ENCODE peak calls at places on chromosomes 13 and 19, in ten cellular contexts. One of them, this sample, is unnamed.

GRCh38 chr13:74406439-74406838 is 272.2 kb upstream of the KLF12 start:
- DNase-seq in hepatocyte: no peak
- DNase-seq in adrenal gland: no peak
- DNase-seq in GDM1: no peak
- DNase-seq in lower leg skin: no peak
- DNase-seq in activated CD8-positive, alpha-beta T cell treated with anti-CD3 and anti-CD28 coated beads, Interleukin-2, amount 10 ng/mL, durations not matched to agents 7 days and 5 days: no peak
- DNase-seq in T-cell: no peak
- DNase-seq in activated T-helper 1 cell treated with anti-CD3 and anti-CD28 coated beads, Interleukin-12 subunit alpha, Interleukin-12 subunit beta, Interleukin-2, Interleukin-4 antibody, amounts not matched to agents 30 ng/mL and 10 ng/mL and 1 ng/mL, durations not matched to agents 14 hours and 24 hours and 36 hours: no peak
- DNase-seq in Daoy: no peak
- DNase-seq in type B pancreatic cell: no peak
- DNase-seq in this sample: no peak

GRCh38 chr19:677201-677600 is 1.0 kb downstream of the FSTL3 start:
- DNase-seq in activated T-helper 1 cell treated with anti-CD3 and anti-CD28 coated beads, Interleukin-12 subunit alpha, Interleukin-12 subunit beta, Interleukin-2, Interleukin-4 antibody, amounts not matched to agents 30 ng/mL and 10 ng/mL and 1 ng/mL, durations not matched to agents 14 hours and 24 hours and 36 hours: no peak
- DNase-seq in adrenal gland: peak; percentile 94
- DNase-seq in type B pancreatic cell: no peak
- DNase-seq in lower leg skin: no peak
- DNase-seq in T-cell: no peak
- DNase-seq in activated CD8-positive, alpha-beta T cell treated with anti-CD3 and anti-CD28 coated beads, Interleukin-2, amount 10 ng/mL, durations not matched to agents 7 days and 5 days: no peak
- DNase-seq in Daoy: peak; percentile 95
- DNase-seq in GDM1: no peak
- DNase-seq in hepatocyte: peak; percentile 85
- DNase-seq in this sample: no peak

GRCh38 chr13:59638404-59638803 is 525.3 kb downstream of the DIAPH3 start:
- DNase-seq in GDM1: no peak
- DNase-seq in T-cell: no peak
- DNase-seq in hepatocyte: no peak
- DNase-seq in lower leg skin: no peak
- DNase-seq in adrenal gland: no peak
- DNase-seq in activated T-helper 1 cell treated with anti-CD3 and anti-CD28 coated beads, Interleukin-12 subunit alpha, Interleukin-12 subunit beta, Interleukin-2, Interleukin-4 antibody, amounts not matched to agents 30 ng/mL and 10 ng/mL and 1 ng/mL, durations not matched to agents 14 hours and 24 hours and 36 hours: no peak
- DNase-seq in Daoy: no peak
- DNase-seq in activated CD8-positive, alpha-beta T cell treated with anti-CD3 and anti-CD28 coated beads, Interleukin-2, amount 10 ng/mL, durations not matched to agents 7 days and 5 days: no peak
- DNase-seq in type B pancreatic cell: no peak
- DNase-seq in this sample: no peak

GRCh38 chr19:29576761-29577661 is 29.1 kb upstream of the POP4 start:
- DNase-seq in T-cell: no peak
- DNase-seq in activated T-helper 1 cell treated with anti-CD3 and anti-CD28 coated beads, Interleukin-12 subunit alpha, Interleukin-12 subunit beta, Interleukin-2, Interleukin-4 antibody, amounts not matched to agents 30 ng/mL and 10 ng/mL and 1 ng/mL, durations not matched to agents 14 hours and 24 hours and 36 hours: no peak
- DNase-seq in Daoy: peak; percentile 87
- DNase-seq in hepatocyte: no peak
- DNase-seq in lower leg skin: no peak
- DNase-seq in type B pancreatic cell: no peak
- DNase-seq in GDM1: no peak
- DNase-seq in activated CD8-positive, alpha-beta T cell treated with anti-CD3 and anti-CD28 coated beads, Interleukin-2, amount 10 ng/mL, durations not matched to agents 7 days and 5 days: no peak
- DNase-seq in adrenal gland: no peak
- DNase-seq in this sample: no peak

GRCh38 chr19:48615145-48616040 is 517 bp upstream of the FAM83E start:
- DNase-seq in hepatocyte: peak; percentile 6
- DNase-seq in GDM1: no peak
- DNase-seq in T-cell: no peak
- DNase-seq in Daoy: no peak
- DNase-seq in type B pancreatic cell: no peak
- DNase-seq in adrenal gland: peak; percentile 39
- DNase-seq in activated CD8-positive, alpha-beta T cell treated with anti-CD3 and anti-CD28 coated beads, Interleukin-2, amount 10 ng/mL, durations not matched to agents 7 days and 5 days: no peak
- DNase-seq in activated T-helper 1 cell treated with anti-CD3 and anti-CD28 coated beads, Interleukin-12 subunit alpha, Interleukin-12 subunit beta, Interleukin-2, Interleukin-4 antibody, amounts not matched to agents 30 ng/mL and 10 ng/mL and 1 ng/mL, durations not matched to agents 14 hours and 24 hours and 36 hours: no peak
- DNase-seq in lower leg skin: no peak
- DNase-seq in this sample: no peak

GRCh38 chr19:43738780-43739211 is 16.0 kb downstream of the SMG9 start:
- DNase-seq in T-cell: no peak
- DNase-seq in Daoy: no peak
- DNase-seq in GDM1: no peak
- DNase-seq in hepatocyte: no peak
- DNase-seq in lower leg skin: peak; percentile 39
- DNase-seq in activated T-helper 1 cell treated with anti-CD3 and anti-CD28 coated beads, Interleukin-12 subunit alpha, Interleukin-12 subunit beta, Interleukin-2, Interleukin-4 antibody, amounts not matched to agents 30 ng/mL and 10 ng/mL and 1 ng/mL, durations not matched to agents 14 hours and 24 hours and 36 hours: no peak
- DNase-seq in type B pancreatic cell: no peak
- DNase-seq in activated CD8-positive, alpha-beta T cell treated with anti-CD3 and anti-CD28 coated beads, Interleukin-2, amount 10 ng/mL, durations not matched to agents 7 days and 5 days: no peak
- DNase-seq in adrenal gland: no peak
- DNase-seq in this sample: no peak

GRCh38 chr13:111263566-111263965 is 56.9 kb upstream of the TEX29 start:
- DNase-seq in activated T-helper 1 cell treated with anti-CD3 and anti-CD28 coated beads, Interleukin-12 subunit alpha, Interleukin-12 subunit beta, Interleukin-2, Interleukin-4 antibody, amounts not matched to agents 30 ng/mL and 10 ng/mL and 1 ng/mL, durations not matched to agents 14 hours and 24 hours and 36 hours: no peak
- DNase-seq in T-cell: no peak
- DNase-seq in Daoy: no peak
- DNase-seq in GDM1: no peak
- DNase-seq in activated CD8-positive, alpha-beta T cell treated with anti-CD3 and anti-CD28 coated beads, Interleukin-2, amount 10 ng/mL, durations not matched to agents 7 days and 5 days: no peak
- DNase-seq in adrenal gland: no peak
- DNase-seq in hepatocyte: no peak
- DNase-seq in lower leg skin: no peak
- DNase-seq in type B pancreatic cell: no peak
- DNase-seq in this sample: no peak

GRCh38 chr13:39364797-39365468 is 238.1 kb downstream of the LHFPL6 start:
- DNase-seq in activated T-helper 1 cell treated with anti-CD3 and anti-CD28 coated beads, Interleukin-12 subunit alpha, Interleukin-12 subunit beta, Interleukin-2, Interleukin-4 antibody, amounts not matched to agents 30 ng/mL and 10 ng/mL and 1 ng/mL, durations not matched to agents 14 hours and 24 hours and 36 hours: no peak
- DNase-seq in T-cell: no peak
- DNase-seq in activated CD8-positive, alpha-beta T cell treated with anti-CD3 and anti-CD28 coated beads, Interleukin-2, amount 10 ng/mL, durations not matched to agents 7 days and 5 days: no peak
- DNase-seq in hepatocyte: peak; percentile 28
- DNase-seq in lower leg skin: no peak
- DNase-seq in type B pancreatic cell: no peak
- DNase-seq in Daoy: peak; percentile 12
- DNase-seq in GDM1: no peak
- DNase-seq in adrenal gland: peak; percentile 15
- DNase-seq in this sample: no peak

GRCh38 chr19:55230780-55231179 is 2.2 kb upstream of the TMEM86B start:
- DNase-seq in hepatocyte: no peak
- DNase-seq in activated T-helper 1 cell treated with anti-CD3 and anti-CD28 coated beads, Interleukin-12 subunit alpha, Interleukin-12 subunit beta, Interleukin-2, Interleukin-4 antibody, amounts not matched to agents 30 ng/mL and 10 ng/mL and 1 ng/mL, durations not matched to agents 14 hours and 24 hours and 36 hours: no peak
- DNase-seq in type B pancreatic cell: peak; percentile 69
- DNase-seq in lower leg skin: no peak
- DNase-seq in activated CD8-positive, alpha-beta T cell treated with anti-CD3 and anti-CD28 coated beads, Interleukin-2, amount 10 ng/mL, durations not matched to agents 7 days and 5 days: no peak
- DNase-seq in GDM1: no peak
- DNase-seq in Daoy: no peak
- DNase-seq in adrenal gland: no peak
- DNase-seq in T-cell: no peak
- DNase-seq in this sample: no peak

GRCh38 chr19:21482863-21483276 is 22.5 kb upstream of the ZNF429 start:
- DNase-seq in activated T-helper 1 cell treated with anti-CD3 and anti-CD28 coated beads, Interleukin-12 subunit alpha, Interleukin-12 subunit beta, Interleukin-2, Interleukin-4 antibody, amounts not matched to agents 30 ng/mL and 10 ng/mL and 1 ng/mL, durations not matched to agents 14 hours and 24 hours and 36 hours: peak; percentile 23
- DNase-seq in GDM1: peak; percentile 35
- DNase-seq in Daoy: peak; percentile 46
- DNase-seq in T-cell: peak; percentile 57
- DNase-seq in activated CD8-positive, alpha-beta T cell treated with anti-CD3 and anti-CD28 coated beads, Interleukin-2, amount 10 ng/mL, durations not matched to agents 7 days and 5 days: peak; percentile 68
- DNase-seq in lower leg skin: no peak
- DNase-seq in type B pancreatic cell: no peak
- DNase-seq in hepatocyte: peak; percentile 23
- DNase-seq in adrenal gland: peak; percentile 80
- DNase-seq in this sample: no peak

GRCh38 chr13:90947976-90948375 is 399.5 kb upstream of the MIR17HG start:
- DNase-seq in hepatocyte: no peak
- DNase-seq in activated CD8-positive, alpha-beta T cell treated with anti-CD3 and anti-CD28 coated beads, Interleukin-2, amount 10 ng/mL, durations not matched to agents 7 days and 5 days: no peak
- DNase-seq in GDM1: no peak
- DNase-seq in adrenal gland: no peak
- DNase-seq in Daoy: no peak
- DNase-seq in T-cell: no peak
- DNase-seq in type B pancreatic cell: no peak
- DNase-seq in activated T-helper 1 cell treated with anti-CD3 and anti-CD28 coated beads, Interleukin-12 subunit alpha, Interleukin-12 subunit beta, Interleukin-2, Interleukin-4 antibody, amounts not matched to agents 30 ng/mL and 10 ng/mL and 1 ng/mL, durations not matched to agents 14 hours and 24 hours and 36 hours: no peak
- DNase-seq in lower leg skin: no peak
- DNase-seq in this sample: no peak

GRCh38 chr13:112171570-112171965 is 104.6 kb downstream of the SOX1 start:
- DNase-seq in adrenal gland: no peak
- DNase-seq in activated T-helper 1 cell treated with anti-CD3 and anti-CD28 coated beads, Interleukin-12 subunit alpha, Interleukin-12 subunit beta, Interleukin-2, Interleukin-4 antibody, amounts not matched to agents 30 ng/mL and 10 ng/mL and 1 ng/mL, durations not matched to agents 14 hours and 24 hours and 36 hours: no peak
- DNase-seq in Daoy: no peak
- DNase-seq in activated CD8-positive, alpha-beta T cell treated with anti-CD3 and anti-CD28 coated beads, Interleukin-2, amount 10 ng/mL, durations not matched to agents 7 days and 5 days: no peak
- DNase-seq in hepatocyte: no peak
- DNase-seq in GDM1: no peak
- DNase-seq in lower leg skin: no peak
- DNase-seq in T-cell: no peak
- DNase-seq in type B pancreatic cell: peak; percentile 62
- DNase-seq in this sample: no peak

GRCh38 chr19:23799321-23799720 is 40.6 kb upstream of the ZNF681 start:
- DNase-seq in activated CD8-positive, alpha-beta T cell treated with anti-CD3 and anti-CD28 coated beads, Interleukin-2, amount 10 ng/mL, durations not matched to agents 7 days and 5 days: peak; percentile 70
- DNase-seq in type B pancreatic cell: no peak
- DNase-seq in lower leg skin: no peak
- DNase-seq in adrenal gland: no peak
- DNase-seq in GDM1: no peak
- DNase-seq in activated T-helper 1 cell treated with anti-CD3 and anti-CD28 coated beads, Interleukin-12 subunit alpha, Interleukin-12 subunit beta, Interleukin-2, Interleukin-4 antibody, amounts not matched to agents 30 ng/mL and 10 ng/mL and 1 ng/mL, durations not matched to agents 14 hours and 24 hours and 36 hours: peak; percentile 19
- DNase-seq in Daoy: no peak
- DNase-seq in T-cell: peak; percentile 41
- DNase-seq in hepatocyte: no peak
- DNase-seq in this sample: no peak